ENCODE peak calls at places on chromosomes 4 and X, in eight cellular contexts. O is T1000; F is NCI-H526; M is EL; J is CD8-positive, alpha-beta memory T cell; K is cardiac muscle cell; P is GM13977; T is HS-5. B is an unnamed sample.

GRCh38 chr4:44447563-44448504 is 775 bp downstream of the KCTD8 start:
- DNase-seq in F (no peak), P (peak; percentile 35), T (no peak), K (peak; percentile 59), M (no peak), O (peak; percentile 72), J (peak; percentile 29), B (peak; percentile 18)

GRCh38 chrX:107902721-107903120 is 77.1 kb downstream of the MID2 start:
- DNase-seq in P (no peak), F (no peak), M (no peak), K (no peak), J (no peak), T (no peak), O (no peak), B (no peak)

GRCh38 chrX:24471808-24472207 is 6.7 kb downstream of the PDK3 start:
- DNase-seq in K (no peak), M (no peak), F (no peak), T (no peak), J (no peak), O (no peak), P (no peak), B (no peak)

GRCh38 chr4:12679217-12679616 is 804.9 kb downstream of the RAB28 start:
- DNase-seq in M (no peak), P (no peak), F (peak; percentile 39), K (peak; percentile 14), J (no peak), O (no peak), T (no peak), B (peak; percentile 2)

GRCh38 chrX:47240619-47241018 is 7.8 kb downstream of the USP11 start:
- DNase-seq in J (no peak), F (no peak), O (no peak), K (no peak), M (no peak), P (no peak), T (no peak), B (no peak)

GRCh38 chr4:15245006-15245530 is 182.8 kb upstream of the C1QTNF7 start:
- DNase-seq in K (no peak), O (no peak), F (no peak), P (no peak), T (no peak), M (no peak), J (no peak), B (no peak)

GRCh38 chr4:120874792-120875774 is 47.4 kb downstream of the PRDM5 start:
- DNase-seq in M (no peak), K (no peak), T (no peak), P (no peak), J (no peak), F (no peak), O (no peak), B (no peak)

GRCh38 chr4:2820216-2820982 is 23.2 kb upstream of the ADD1 start:
- DNase-seq in P (no peak), O (no peak), J (no peak), M (no peak), F (peak; percentile 32), K (no peak), T (no peak), B (no peak)

GRCh38 chrX:133983974-133984578 is 1.3 kb downstream of the GPC3 start:
- DNase-seq in M (no peak), F (no peak), J (no peak), T (no peak), K (peak; percentile 28), P (no peak), O (no peak), B (no peak)

GRCh38 chr4:168614316-168615057 is 117.6 kb downstream of the PALLD start:
- DNase-seq in K (no peak), F (no peak), O (no peak), P (no peak), T (no peak), J (no peak), M (peak; percentile 43), B (no peak)

GRCh38 chr4:141077611-141078225 is 55.6 kb downstream of the RNF150 start:
- DNase-seq in O (no peak), K (no peak), J (no peak), P (no peak), T (no peak), F (no peak), M (no peak), B (no peak)

GRCh38 chr4:39621582-39621981 is 17.1 kb downstream of the SMIM14 start:
- DNase-seq in K (peak; percentile 40), J (no peak), F (no peak), O (peak; percentile 73), T (no peak), M (peak; percentile 92), P (no peak), B (no peak)

GRCh38 chrX:103503163-103503852 is 16.0 kb downstream of the RAB40A start:
- DNase-seq in K (no peak), J (no peak), T (no peak), M (peak; percentile 33), P (no peak), F (no peak), O (no peak), B (no peak)

GRCh38 chrX:75781618-75782017 is 3.4 kb downstream of the MAGEE2 start:
- DNase-seq in T (no peak), P (no peak), O (no peak), F (no peak), M (no peak), J (no peak), K (no peak), B (no peak)

GRCh38 chrX:123814343-123814742 is 45.5 kb upstream of the XIAP start:
- DNase-seq in O (no peak), K (no peak), J (no peak), T (no peak), F (no peak), M (peak; percentile 4), P (no peak), B (no peak)

GRCh38 chr4:107838138-107838618 is 13.4 kb downstream of the SGMS2 start:
- DNase-seq in M (no peak), T (no peak), J (no peak), F (no peak), P (no peak), K (no peak), O (no peak), B (no peak)

GRCh38 chr4:41647368-41647767 is 101.2 kb downstream of the PHOX2B start:
- DNase-seq in J (no peak), F (no peak), O (no peak), P (no peak), K (no peak), M (no peak), T (no peak), B (peak; percentile 13)

GRCh38 chr4:71201817-71202576 is 136.8 kb upstream of the SLC4A4 start:
- DNase-seq in K (no peak), J (no peak), T (no peak), O (no peak), M (no peak), P (no peak), F (no peak), B (no peak)

GRCh38 chr4:476501-476900 is 22.5 kb downstream of the ZNF721 start:
- DNase-seq in F (no peak), P (no peak), O (no peak), K (no peak), J (no peak), T (no peak), M (no peak), B (no peak)

GRCh38 chrX:42934020-42934701 is 156.2 kb upstream of the PPP1R2C start:
- DNase-seq in J (peak; percentile 61), T (no peak), K (no peak), P (peak; percentile 6), M (no peak), O (no peak), F (no peak), B (peak; percentile 14)

GRCh38 chrX:153643431-153644351 is 3.3 kb upstream of the DUSP9 start:
- DNase-seq in J (no peak), M (no peak), F (peak; percentile 58), K (peak; percentile 51), O (no peak), T (no peak), P (no peak), B (no peak)

GRCh38 chrX:74232859-74233258 is 71.1 kb upstream of the ZCCHC13 start:
- DNase-seq in M (peak; percentile 23), K (no peak), J (no peak), F (no peak), P (no peak), O (no peak), T (no peak), B (no peak)

GRCh38 chr4:48896845-48897244 is 9.7 kb downstream of the OCIAD2 start:
- DNase-seq in O (no peak), F (no peak), J (no peak), P (no peak), T (no peak), K (no peak), M (no peak), B (no peak)

GRCh38 chr4:154073107-154073817 is 284.4 kb upstream of the SFRP2 start:
- DNase-seq in T (peak; percentile 49), K (no peak), P (no peak), M (peak; percentile 21), F (no peak), J (no peak), O (peak; percentile 53), B (no peak)

GRCh38 chrX:132860200-132860599 is 98.2 kb downstream of the HS6ST2 start:
- DNase-seq in F (no peak), P (no peak), K (no peak), M (no peak), J (no peak), T (no peak), O (no peak), B (no peak)

GRCh38 chr4:6430927-6431326 is 41.5 kb downstream of the PPP2R2C start:
- DNase-seq in F (no peak), P (no peak), J (peak; percentile 10), O (no peak), K (no peak), M (no peak), T (no peak), B (no peak)

GRCh38 chr4:30380404-30380998 is 339.7 kb upstream of the PCDH7 start:
- DNase-seq in M (peak; percentile 48), K (peak; percentile 62), T (peak; percentile 39), P (peak; percentile 32), J (no peak), F (peak; percentile 80), O (peak; percentile 54), B (peak; percentile 12)

GRCh38 chr4:120555058-120555457 is 367.5 kb downstream of the PRDM5 start:
- DNase-seq in T (no peak), P (no peak), K (peak; percentile 47), M (no peak), O (no peak), J (no peak), F (no peak), B (no peak)

GRCh38 chrX:57528670-57529255 is 63.0 kb upstream of the ZXDB start:
- DNase-seq in J (no peak), O (no peak), K (peak; percentile 25), M (peak; percentile 10), P (peak; percentile 2), T (no peak), F (peak; percentile 31), B (no peak)

GRCh38 chrX:118884552-118885138 is 61.0 kb downstream of the ZCCHC12 start:
- DNase-seq in J (no peak), P (no peak), F (no peak), O (no peak), M (peak; percentile 2), K (no peak), T (no peak), B (no peak)

GRCh38 chr4:82138376-82138775 is 235.4 kb downstream of the HNRNPD start:
- DNase-seq in K (no peak), P (no peak), T (no peak), M (peak; percentile 28), F (no peak), O (no peak), J (no peak), B (no peak)